ENCODE peak calls at places on chromosomes 5 and 9, in nine cellular contexts. Q is Right ventricle myocardium superior; R is stimulated activated CD4-positive, alpha-beta T cell treated with anti-CD3 and anti-CD28 coated beads, Interleukin-1b, Interleukin-23, amount 100 ng/mL, for 24 hours; D is sigmoid colon; K is head of caudate nucleus; W is OCI-M1; N is stimulated activated CD8-positive, alpha-beta memory T cell treated with anti-CD3 and anti-CD28 coated beads, Interleukin-7, amount 100 ng/mL, for 24 hours; J is activated T-helper 2 cell treated with anti-CD3 and anti-CD28 coated beads, Interferon-gamma antibody, Interleukin-2, Interleukin-4, amounts not matched to agents 10 μg/mL and 5 μg/mL and 100 μg/mL, durations not matched to agents 14 hours and 24 hours and 36 hours; Z is breast epithelium. F is an unnamed sample.

GRCh38 chr5:135538261-135538660 is 2.5 kb upstream of the NEUROG1 start:
- DNase-seq in J (no peak), W (no peak), R (no peak), K (no peak), Q (no peak), N (no peak), Z (no peak), D (no peak), F (no peak)

GRCh38 chr5:134561871-134562296 is 36.4 kb downstream of the JADE2 start:
- DNase-seq in Z (no peak), D (no peak), W (no peak), K (peak), N (no peak), R (no peak), J (no peak), Q (no peak), F (peak)

GRCh38 chr5:179828756-179829421 is 8.2 kb downstream of the SQSTM1 start:
- DNase-seq in R (no peak), D (no peak), Z (no peak), W (no peak), J (no peak), N (no peak), Q (no peak), K (no peak), F (peak)

GRCh38 chr9:3856592-3856991 is 330.8 kb upstream of the RFX3 start:
- DNase-seq in R (no peak), Q (no peak), Z (no peak), J (no peak), W (peak), K (no peak), N (no peak), D (no peak), F (no peak)

GRCh38 chr5:84859056-84859455 is 474.4 kb upstream of the EDIL3 start:
- DNase-seq in K (no peak), Q (no peak), W (no peak), J (no peak), Z (no peak), N (no peak), R (no peak), D (no peak), F (no peak)

GRCh38 chr9:38768351-38768761 is 48.4 kb upstream of the FAM240B start:
- DNase-seq in Z (no peak), K (no peak), J (no peak), N (no peak), Q (no peak), R (no peak), W (no peak), D (no peak), F (no peak)

GRCh38 chr9:88748566-88749238 is 213.7 kb downstream of the NXNL2 start:
- DNase-seq in Z (no peak), N (no peak), Q (peak), D (peak), J (no peak), R (no peak), W (no peak), K (no peak), F (peak)

GRCh38 chr5:160269017-160269416 is 39.7 kb downstream of the FABP6 start:
- DNase-seq in Q (peak), J (no peak), K (peak), R (no peak), W (peak), D (peak), N (no peak), Z (peak), F (peak)

GRCh38 chr5:57802131-57802530 is 319.5 kb upstream of the ACTBL2 start:
- DNase-seq in J (no peak), W (no peak), K (no peak), D (no peak), Q (no peak), R (no peak), Z (no peak), N (no peak), F (no peak)